ENCODE peak calls at places on chromosomes 2 and 18, in seven cellular contexts. C is brain microvascular endothelial cell, J is epithelial cell of proximal tubule, Q is RKO, P is HuH-7.5, O is aorta, S is MCF 10A. A is an unnamed sample.

GRCh38 chr2:47257837-47258436 is 102.8 kb upstream of the STPG4 start:
- DNase-seq in J (no peak), O (no peak), C (no peak), Q (no peak), S (no peak), P (no peak), A (no peak)

GRCh38 chr2:111616651-111617218 is 267.3 kb downstream of the ANAPC1 start:
- DNase-seq in P (no peak), O (no peak), J (no peak), C (no peak), S (no peak), Q (no peak), A (no peak)

GRCh38 chr2:28643911-28644334 is 107.7 kb upstream of the PPP1CB start:
- DNase-seq in C (no peak), O (peak; percentile 46), S (peak; percentile 76), Q (no peak), J (no peak), P (no peak), A (no peak)

GRCh38 chr2:103249462-103249861 is 487.6 kb downstream of the TMEM182 start:
- DNase-seq in J (no peak), P (no peak), S (no peak), Q (no peak), C (no peak), O (no peak), A (no peak)

GRCh38 chr2:117693166-117693565 is 121.3 kb upstream of the DDX18 start:
- DNase-seq in J (no peak), S (no peak), P (no peak), Q (no peak), O (no peak), C (no peak), A (no peak)

GRCh38 chr2:47201224-47201623 is 46.1 kb upstream of the STPG4 start:
- DNase-seq in P (no peak), C (no peak), O (no peak), J (no peak), Q (no peak), S (no peak), A (no peak)

GRCh38 chr2:65053199-65053598 is 3.0 kb upstream of the CEP68 start:
- DNase-seq in C (no peak), S (no peak), P (no peak), Q (no peak), J (no peak), O (no peak), A (no peak)

GRCh38 chr2:30361751-30362394 is 85.2 kb upstream of the LCLAT1 start:
- DNase-seq in P (no peak), O (no peak), J (peak; percentile 92), Q (no peak), C (no peak), S (no peak), A (no peak)

GRCh38 chr18:8705280-8705940 is at the start of gene MTCL1:
- DNase-seq in O (no peak), C (peak; percentile 27), J (no peak), S (peak; percentile 50), Q (peak; percentile 65), P (peak; percentile 86), A (peak; percentile 33)